ENCODE peak calls at places on chromosomes 1 and 21, in five cellular contexts. H is astrocyte of the spinal cord; T is iPS-NIHi11; F is activated CD8-positive, alpha-beta memory T cell treated with anti-CD3 and anti-CD28 coated beads for 48 hours; E is epithelial cell of proximal tubule. O is an unnamed sample.

GRCh38 chr1:2032737-2033136 is 13.6 kb downstream of the GABRD start:
- DNase-seq in E (no peak), H (no peak), F (no peak), T (no peak), O (no peak)

GRCh38 chr1:7302126-7302525 is 469.0 kb upstream of the VAMP3 start:
- DNase-seq in T (no peak), F (no peak), H (no peak), E (no peak), O (peak)

GRCh38 chr1:45302505-45303331 is 24.0 kb upstream of the HPDL start:
- DNase-seq in F (no peak), T (no peak), H (no peak), E (no peak), O (no peak)

GRCh38 chr1:236158719-236159118 is 16.4 kb downstream of the GPR137B start:
- DNase-seq in T (no peak), H (no peak), F (no peak), E (no peak), O (no peak)

GRCh38 chr1:162218975-162219374 is 149.5 kb downstream of the NOS1AP start:
- DNase-seq in E (no peak), T (no peak), H (no peak), F (no peak), O (no peak)

GRCh38 chr1:26200413-26200812 is 10.0 kb downstream of the CATSPER4 start:
- DNase-seq in F (no peak), H (no peak), E (no peak), T (no peak), O (no peak)

GRCh38 chr1:202249846-202250245 is 56.2 kb downstream of the LGR6 start:
- DNase-seq in E (no peak), F (no peak), T (no peak), H (peak), O (no peak)

GRCh38 chr1:12630946-12631540 is 12.8 kb upstream of the AADACL4 start:
- DNase-seq in E (no peak), F (no peak), T (no peak), H (no peak), O (no peak)

GRCh38 chr1:100699744-100700143 is 19.8 kb upstream of the VCAM1 start:
- DNase-seq in E (no peak), H (peak), F (no peak), T (no peak), O (no peak)

GRCh38 chr1:234515821-234516241 is 36.9 kb upstream of the TARBP1 start:
- DNase-seq in E (peak), H (peak), F (no peak), T (no peak), O (no peak)

GRCh38 chr1:51058863-51059262 is 43.2 kb upstream of the C1orf185 start:
- DNase-seq in H (no peak), E (no peak), T (no peak), F (no peak), O (no peak)

GRCh38 chr1:61184035-61184713 is 101.8 kb downstream of the NFIA start:
- DNase-seq in E (peak), T (peak), H (peak), F (no peak), O (no peak)

GRCh38 chr21:41138711-41139110 is 29.2 kb upstream of the BACE2 start:
- DNase-seq in H (no peak), F (no peak), T (no peak), E (no peak), O (no peak)

GRCh38 chr1:155352600-155352999 is 31.9 kb downstream of the RUSC1 start:
- DNase-seq in E (no peak), H (no peak), T (no peak), F (no peak), O (no peak)

GRCh38 chr21:30194701-30195299 is 21.1 kb downstream of the CLDN8 start:
- DNase-seq in H (peak), T (peak), F (no peak), E (peak), O (no peak)

GRCh38 chr1:87389546-87389945 is 60.9 kb downstream of the LMO4 start:
- DNase-seq in T (no peak), F (no peak), H (no peak), E (no peak), O (no peak)

GRCh38 chr1:181179980-181180964 is 91.8 kb downstream of the IER5 start:
- DNase-seq in E (no peak), H (peak), T (peak), F (no peak), O (no peak)

GRCh38 chr21:35026617-35027557 is 22.2 kb downstream of the RUNX1 start:
- DNase-seq in F (peak), H (peak), E (no peak), T (peak), O (no peak)

GRCh38 chr1:64823691-64824476 is 79.0 kb downstream of the RAVER2 start:
- DNase-seq in H (peak), E (peak), F (no peak), T (peak), O (peak)

GRCh38 chr1:22665752-22666151 is 12.7 kb downstream of the C1QB start:
- DNase-seq in T (peak), F (no peak), H (peak), E (no peak), O (no peak)

GRCh38 chr1:101302831-101303511 is 66.2 kb downstream of the S1PR1 start:
- DNase-seq in T (no peak), H (peak), F (no peak), E (peak), O (no peak)

GRCh38 chr1:53327183-53327941 is 508 bp downstream of the LRP8 start:
- DNase-seq in H (peak), T (peak), E (no peak), F (peak), O (peak)

GRCh38 chr1:29505537-29506220 is 269.4 kb downstream of the PTPRU start:
- DNase-seq in T (no peak), F (no peak), H (no peak), E (no peak), O (no peak)

GRCh38 chr21:45990049-45990711 is 8.6 kb downstream of the COL6A1 start:
- DNase-seq in T (no peak), E (no peak), H (no peak), F (no peak), O (no peak)

GRCh38 chr1:247054992-247055415 is 23.6 kb downstream of the ZNF670 start:
- DNase-seq in T (no peak), H (peak), F (no peak), E (no peak), O (no peak)

GRCh38 chr1:38549191-38549590 is 310.4 kb downstream of the RRAGC start:
- DNase-seq in E (no peak), F (no peak), H (no peak), T (no peak), O (no peak)

GRCh38 chr21:39650801-39651200 is 38.1 kb downstream of the B3GALT5 start:
- DNase-seq in T (no peak), E (no peak), H (no peak), F (no peak), O (no peak)

GRCh38 chr1:19688041-19688842 is 23.6 kb downstream of the HTR6 start:
- DNase-seq in F (no peak), H (no peak), T (no peak), E (no peak), O (no peak)

GRCh38 chr1:117695796-117696505 is 90.1 kb downstream of the TENT5C start:
- DNase-seq in F (no peak), T (no peak), H (peak), E (peak), O (no peak)

GRCh38 chr21:24727803-24728425 is 879.4 kb downstream of the MRPL39 start:
- DNase-seq in H (no peak), E (peak), T (no peak), F (no peak), O (no peak)

GRCh38 chr1:150018165-150018564 is 7.6 kb upstream of the OTUD7B start:
- DNase-seq in H (no peak), F (no peak), T (no peak), E (no peak), O (no peak)

GRCh38 chr1:182213163-182213562 is 151.7 kb upstream of the ZNF648 start:
- DNase-seq in H (no peak), F (no peak), E (no peak), T (no peak), O (no peak)

GRCh38 chr1:25795227-25795626 is 4.8 kb upstream of the SELENON start:
- DNase-seq in E (no peak), F (no peak), H (no peak), T (no peak), O (no peak)

GRCh38 chr1:42322577-42322976 is 12.5 kb downstream of the FOXJ3 start:
- DNase-seq in H (peak), E (no peak), T (no peak), F (no peak), O (no peak)

GRCh38 chr1:22641906-22642636 is 1.4 kb upstream of the C1QC start:
- DNase-seq in H (peak), T (peak), F (peak), E (no peak), O (no peak)

GRCh38 chr1:36453051-36453450 is 2.8 kb upstream of the OSCP1 start:
- DNase-seq in F (no peak), T (no peak), H (no peak), E (no peak), O (no peak)

GRCh38 chr1:52691856-52692255 is 6.3 kb downstream of the COA7 start:
- DNase-seq in F (no peak), T (no peak), H (no peak), E (no peak), O (no peak)

GRCh38 chr1:7948950-7949349 is 8.3 kb upstream of the TNFRSF9 start:
- DNase-seq in H (peak), F (no peak), E (peak), T (no peak), O (no peak)

GRCh38 chr21:45580576-45581321 is 38.5 kb upstream of the SLC19A1 start:
- DNase-seq in H (no peak), T (no peak), F (no peak), E (no peak), O (no peak)

O was measured in H1.